ENCODE peak calls at places on chromosomes 16 and 17, in eight cellular contexts. K is ACHN; H is sigmoid colon; D is fibroblast of lung; T is NCI-H2081; X is GM18507; P is activated CD4-positive, alpha-beta T cell treated with anti-CD3 and anti-CD28 coated beads for 24 hours; S is HTR-8/SVneo. Q is an unnamed sample.

GRCh38 chr17:17119533-17119932 is 77.3 kb downstream of the MPRIP start:
- DNase-seq in P (peak; percentile 26), T (no peak), X (peak; percentile 32), H (no peak), S (no peak), K (no peak), D (peak; percentile 76), Q (no peak)

GRCh38 chr17:20908373-20909273 is 134.2 kb downstream of the USP22 start:
- DNase-seq in K (peak; percentile 88), D (peak; percentile 71), T (peak; percentile 86), P (peak; percentile 63), H (peak; percentile 94), S (peak; percentile 51), X (peak; percentile 76), Q (peak; percentile 84)

GRCh38 chr17:60926466-60927183 is 249.0 kb downstream of the BCAS3 start:
- DNase-seq in X (no peak), S (peak; percentile 25), H (no peak), T (no peak), P (no peak), D (peak; percentile 30), K (no peak), Q (no peak)

GRCh38 chr17:28747046-28747691 is 3.4 kb downstream of the TRAF4 start:
- DNase-seq in X (no peak), S (no peak), P (no peak), D (no peak), H (no peak), K (no peak), T (peak; percentile 78), Q (no peak)

GRCh38 chr17:73427198-73427597 is 115.4 kb upstream of the CDC42EP4 start:
- DNase-seq in X (no peak), H (no peak), P (no peak), D (no peak), K (no peak), S (no peak), T (peak; percentile 73), Q (no peak)

GRCh38 chr17:17343896-17344506 is 40.8 kb downstream of the NT5M start:
- DNase-seq in H (peak; percentile 15), S (no peak), P (no peak), X (no peak), T (no peak), D (no peak), K (no peak), Q (no peak)

GRCh38 chr16:81480856-81481821 is 36.5 kb downstream of the CMIP start:
- DNase-seq in H (peak; percentile 81), D (peak; percentile 28), P (no peak), T (peak; percentile 18), K (no peak), X (peak; percentile 87), S (peak; percentile 79), Q (no peak)

GRCh38 chr16:49546059-49546458 is 172.5 kb downstream of the C16orf78 start:
- DNase-seq in T (no peak), S (no peak), X (no peak), D (no peak), H (no peak), K (no peak), P (no peak), Q (no peak)

GRCh38 chr17:36673637-36674277 is 72.4 kb downstream of the MRM1 start:
- DNase-seq in P (no peak), T (no peak), D (no peak), K (no peak), X (no peak), H (no peak), S (no peak), Q (no peak)

GRCh38 chr17:35807371-35808144 is 1.7 kb upstream of the TAF15 start:
- DNase-seq in T (no peak), K (peak; percentile 57), D (peak; percentile 70), S (no peak), H (no peak), P (no peak), X (no peak), Q (peak; percentile 40)

GRCh38 chr16:78331749-78332148 is 232.3 kb downstream of the WWOX start:
- DNase-seq in X (no peak), D (no peak), H (no peak), S (no peak), T (no peak), P (no peak), K (no peak), Q (no peak)

GRCh38 chr17:50151937-50152547 is 1.6 kb upstream of the PPP1R9B start:
- DNase-seq in K (peak; percentile 90), D (peak; percentile 90), S (peak; percentile 96), T (peak; percentile 92), X (no peak), H (peak; percentile 93), P (no peak), Q (peak; percentile 91)

GRCh38 chr17:60135951-60136666 is 13.7 kb upstream of the CA4 start:
- DNase-seq in S (no peak), H (peak; percentile 48), X (no peak), P (no peak), T (no peak), D (no peak), K (no peak), Q (no peak)

Q was measured in A673.